ENCODE peak calls at places on chromosome 2, in six cellular contexts. H is B cell; B is mesendoderm; C is effector memory CD8-positive, alpha-beta T cell; N is GM03348; L is AG08395. X is an unnamed sample.

GRCh38 chr2:172806426-172807008 is 70.9 kb downstream of the RAPGEF4 start:
- DNase-seq in H (no peak), B (peak), C (no peak), N (peak), L (peak), X (peak)

GRCh38 chr2:232310189-232310588 is 68.4 kb upstream of the ALPP start:
- DNase-seq in H (no peak), B (no peak), C (peak), N (no peak), L (no peak), X (no peak)

GRCh38 chr2:240687741-240688562 is 3.7 kb upstream of the AQP12A start:
- DNase-seq in H (peak), B (no peak), C (no peak), N (no peak), L (no peak), X (no peak)

GRCh38 chr2:145644820-145645302 is 1124.9 kb upstream of the ZEB2 start:
- DNase-seq in H (peak), B (peak), C (no peak), N (no peak), L (no peak), X (peak)

GRCh38 chr2:201698588-201699226 is at the start of gene MPP4:
- DNase-seq in H (no peak), B (peak), C (no peak), N (peak), L (peak), X (no peak)

GRCh38 chr2:207330912-207331311 is 165.2 kb upstream of the KLF7 start:
- DNase-seq in H (no peak), B (no peak), C (no peak), N (peak), L (peak), X (peak)

GRCh38 chr2:143607446-143608110 is 478.4 kb downstream of the ARHGAP15 start:
- DNase-seq in H (no peak), B (peak), C (no peak), N (peak), L (peak), X (no peak)

GRCh38 chr2:236998250-236998649 is 87.4 kb upstream of the COPS8 start:
- DNase-seq in H (no peak), B (no peak), C (no peak), N (no peak), L (peak), X (no peak)

GRCh38 chr2:17373736-17374135 is 144.5 kb downstream of the RAD51AP2 start:
- DNase-seq in H (no peak), B (no peak), C (no peak), N (peak), L (no peak), X (no peak)